ENCODE peak calls at places on chromosomes 3 and 15, in four cellular contexts. N, V, D and U are unnamed samples.

GRCh38 chr3:129181834-129182233 is 1.9 kb downstream of the CNBP start:
- DNase-seq in N (no peak), V (no peak), D (no peak), U (no peak)

GRCh38 chr3:126570103-126570541 is 11.4 kb upstream of the C3orf22 start:
- DNase-seq in D (no peak), N (no peak), V (no peak), U (no peak)

GRCh38 chr3:37987751-37988179 is 2.8 kb upstream of the VILL start:
- DNase-seq in D (no peak), V (no peak), N (no peak), U (no peak)

GRCh38 chr3:66692751-66693140 is 191.9 kb upstream of the LRIG1 start:
- DNase-seq in D (no peak), V (no peak), N (no peak), U (no peak)

GRCh38 chr3:132556467-132557159 is 40.5 kb upstream of the ACKR4 start:
- DNase-seq in V (no peak), D (no peak), N (no peak), U (no peak)

GRCh38 chr3:13123765-13124164 is 50.5 kb upstream of the IQSEC1 start:
- DNase-seq in N (no peak), V (no peak), D (no peak), U (no peak)

GRCh38 chr3:150227839-150228238 is 180.3 kb upstream of the TSC22D2 start:
- DNase-seq in N (peak; percentile 17), V (no peak), D (no peak), U (peak; percentile 8)

GRCh38 chr15:42650208-42651066 is 75.0 kb downstream of the STARD9 start:
- DNase-seq in D (peak; percentile 45), V (peak; percentile 73), N (peak; percentile 32), U (peak; percentile 36)

GRCh38 chr3:37645801-37646380 is 215.8 kb upstream of the CTDSPL start:
- DNase-seq in D (no peak), N (no peak), V (no peak), U (no peak)

GRCh38 chr15:34650177-34650576 is 66.7 kb upstream of the GOLGA8B start:
- DNase-seq in D (no peak), N (no peak), V (peak; percentile 21), U (no peak)

GRCh38 chr15:69131362-69132215 is 28.8 kb upstream of the GLCE start:
- DNase-seq in N (no peak), D (no peak), V (no peak), U (no peak)

GRCh38 chr15:64144192-64144564 is 7.4 kb upstream of the SNX22 start:
- DNase-seq in N (no peak), D (no peak), V (no peak), U (no peak)

GRCh38 chr15:78675206-78675605 is 34.2 kb upstream of the CHRNB4 start:
- DNase-seq in V (no peak), N (no peak), D (no peak), U (no peak)

GRCh38 chr3:72462611-72463011 is 385.6 kb downstream of the SHQ1 start:
- DNase-seq in V (no peak), D (no peak), N (no peak), U (no peak)

GRCh38 chr3:118818386-118818785 is 216.3 kb downstream of the IGSF11 start:
- DNase-seq in V (peak; percentile 2), D (no peak), N (no peak), U (no peak)

GRCh38 chr3:14148041-14148985 is 23.5 kb downstream of the TMEM43 start:
- DNase-seq in D (no peak), V (no peak), N (no peak), U (no peak)

GRCh38 chr3:127413318-127413673 is 125.5 kb upstream of the PRR20G start:
- DNase-seq in D (no peak), N (no peak), V (no peak), U (no peak)

GRCh38 chr15:58228708-58229107 is 90.5 kb downstream of the AQP9 start:
- DNase-seq in N (no peak), V (peak; percentile 59), D (no peak), U (no peak)

GRCh38 chr3:184149123-184149522 is 6.1 kb upstream of the DVL3 start:
- DNase-seq in N (no peak), V (no peak), D (no peak), U (no peak)